ENCODE peak calls at places on chromosomes 1 and 21, in ten cellular contexts. C is HFF-Myc; L is thoracic aorta; B is pancreas; R is epithelial cell of esophagus; A is CD8-positive, alpha-beta T cell; U is breast epithelium; J is tibial nerve; T is AG09309; E is NB4. O is an unnamed sample.

GRCh38 chr1:47231314-47232186 is 475 bp downstream of the TAL1 start:
- DNase-seq in A (no peak), R (peak), C (no peak), U (no peak), T (no peak), J (peak), L (no peak), B (no peak), E (peak), O (peak)

GRCh38 chr1:228842094-228842775 is 107.0 kb downstream of the RHOU start:
- DNase-seq in U (no peak), C (peak), A (no peak), E (peak), B (peak), L (no peak), T (no peak), J (no peak), R (peak), O (peak)

GRCh38 chr1:201142854-201143725 is 11.2 kb downstream of the TMEM9 start:
- DNase-seq in E (no peak), L (no peak), R (no peak), A (no peak), J (no peak), U (no peak), T (no peak), C (no peak), B (no peak), O (no peak)

GRCh38 chr1:64470670-64471217 is 815 bp downstream of the CACHD1 start:
- DNase-seq in R (peak), B (peak), L (no peak), A (no peak), J (no peak), E (no peak), T (no peak), U (no peak), C (no peak), O (peak)

GRCh38 chr1:1630965-1631792 is 794 bp upstream of the MMP23B start:
- DNase-seq in R (no peak), C (no peak), U (no peak), B (no peak), L (no peak), A (no peak), T (no peak), J (peak), E (peak), O (no peak)

GRCh38 chr1:12657060-12657866 is 13.4 kb downstream of the AADACL4 start:
- DNase-seq in T (no peak), C (no peak), A (no peak), E (no peak), L (no peak), U (no peak), J (no peak), R (no peak), B (no peak), O (no peak)

GRCh38 chr1:179478370-179478769 is 97.4 kb downstream of the NPHS2 start:
- DNase-seq in T (no peak), B (no peak), R (no peak), U (no peak), E (no peak), J (no peak), A (no peak), C (no peak), L (no peak), O (no peak)

GRCh38 chr1:50156241-50157010 is 47.7 kb downstream of the ELAVL4 start:
- DNase-seq in E (no peak), R (peak), B (no peak), A (no peak), L (no peak), C (no peak), U (no peak), J (no peak), T (no peak), O (no peak)

GRCh38 chr1:181141431-181141910 is 53.0 kb downstream of the IER5 start:
- DNase-seq in U (no peak), R (peak), T (no peak), B (peak), C (no peak), J (no peak), L (peak), A (no peak), E (peak), O (no peak)

GRCh38 chr1:177448652-177449351 is 278.0 kb downstream of the BRINP2 start:
- DNase-seq in U (no peak), R (peak), E (no peak), C (no peak), B (no peak), J (no peak), L (no peak), A (no peak), T (no peak), O (no peak)

GRCh38 chr1:175191654-175192053 is 922 bp downstream of the KIAA0040 start:
- DNase-seq in J (peak), C (no peak), T (no peak), B (no peak), E (peak), U (no peak), A (no peak), R (peak), L (no peak), O (no peak)

GRCh38 chr21:46081022-46081861 is 16.7 kb upstream of the COL6A2 start:
- DNase-seq in B (no peak), J (no peak), R (no peak), E (no peak), U (peak), C (no peak), A (no peak), T (no peak), L (no peak), O (no peak)

GRCh38 chr21:43312751-43313169 is 114.2 kb downstream of the SIK1 start:
- DNase-seq in C (no peak), E (no peak), J (no peak), L (no peak), B (peak), T (no peak), A (no peak), U (no peak), R (no peak), O (peak)

GRCh38 chr1:231418741-231419107 is 3.4 kb downstream of the EGLN1 start:
- DNase-seq in L (no peak), R (peak), A (no peak), E (no peak), C (no peak), U (no peak), T (no peak), J (no peak), B (no peak), O (no peak)

GRCh38 chr1:156226116-156226538 is 13.3 kb downstream of the PMF1 start:
- DNase-seq in R (no peak), E (no peak), B (no peak), T (no peak), U (no peak), L (no peak), A (no peak), J (no peak), C (no peak), O (no peak)

GRCh38 chr1:156221986-156222692 is 9.3 kb downstream of the PMF1 start:
- DNase-seq in C (no peak), B (no peak), E (no peak), A (no peak), U (no peak), J (no peak), L (no peak), R (no peak), T (no peak), O (no peak)

GRCh38 chr1:156228501-156228900 is 13.5 kb upstream of the BGLAP start:
- DNase-seq in E (no peak), R (no peak), C (no peak), B (no peak), J (no peak), T (no peak), L (no peak), A (no peak), U (no peak), O (no peak)

GRCh38 chr1:156226782-156227181 is 14.0 kb downstream of the PMF1 start:
- DNase-seq in R (no peak), C (no peak), E (no peak), J (no peak), B (no peak), A (no peak), L (no peak), U (no peak), T (no peak), O (no peak)

GRCh38 chr1:156225677-156226014 is 12.8 kb downstream of the PMF1 start:
- DNase-seq in C (no peak), T (no peak), E (no peak), L (no peak), A (no peak), B (no peak), J (no peak), R (no peak), U (no peak), O (no peak)
- TF ChIP-seq CTCF in C (no peak), T (no peak), E (no peak), L (no peak), A (peak), B (no peak), J (no peak), R (no peak), U (no peak), O (no peak)

GRCh38 chr1:18953656-18954259 is 2.7 kb downstream of the IFFO2 start:
- DNase-seq in C (no peak), B (no peak), E (no peak), A (no peak), R (peak), L (no peak), U (peak), J (no peak), T (no peak), O (no peak)
- H3K4me3 ChIP-seq in C (peak), B (peak), E (no peak), A (peak), R (peak), L (peak), U (peak), J (no peak), T (no peak), O (no peak)

GRCh38 chr1:200133123-200133522 is 105.6 kb downstream of the NR5A2 start:
- DNase-seq in A (no peak), B (no peak), R (no peak), E (no peak), J (no peak), C (no peak), T (no peak), L (no peak), U (no peak), O (no peak)

GRCh38 chr1:200134116-200134515 is 106.6 kb downstream of the NR5A2 start:
- DNase-seq in E (no peak), B (no peak), A (no peak), R (peak), T (no peak), J (no peak), C (no peak), L (no peak), U (no peak), O (no peak)

GRCh38 chr1:200129480-200129879 is 102.0 kb downstream of the NR5A2 start:
- DNase-seq in T (no peak), L (no peak), B (no peak), E (no peak), C (no peak), R (no peak), A (no peak), J (no peak), U (no peak), O (no peak)

GRCh38 chr1:200130552-200130951 is 103.0 kb downstream of the NR5A2 start:
- DNase-seq in L (no peak), C (no peak), U (no peak), T (no peak), J (no peak), E (peak), A (no peak), B (no peak), R (peak), O (no peak)

DNA sequence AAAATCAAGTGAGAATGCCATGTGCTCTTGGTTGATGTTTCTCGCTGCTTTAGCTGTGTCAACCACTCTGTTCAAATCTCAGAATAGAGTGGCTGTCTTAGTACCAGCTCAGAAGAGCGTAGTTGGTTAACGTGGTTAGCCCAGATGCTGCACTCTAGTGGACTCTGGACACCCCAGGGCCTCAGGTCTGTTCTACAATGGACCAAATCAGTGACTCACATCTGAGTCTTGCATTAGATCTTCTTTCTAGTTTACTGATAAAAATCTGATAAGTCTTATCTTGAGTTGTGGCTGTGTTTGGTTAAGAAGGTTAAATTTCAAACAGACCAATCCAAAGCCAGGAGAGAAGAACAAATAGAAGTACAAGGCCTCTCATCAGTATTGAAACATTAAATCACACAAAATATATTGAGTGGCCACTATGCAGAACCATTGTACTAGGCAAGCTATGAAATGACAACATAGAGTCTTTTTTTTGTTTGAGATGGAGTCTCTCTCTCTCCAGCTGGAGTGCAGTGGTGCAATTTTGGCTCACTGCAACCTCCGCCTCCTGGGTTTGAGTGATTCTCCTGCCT is 104.1 kb downstream of the NR5A2 start:
- DNase-seq in U (no peak), E (peak), A (no peak), B (no peak), L (no peak), J (no peak), R (peak), C (no peak), T (no peak), O (peak)
- TF ChIP-seq CTCF in U (no peak), E (no peak), A (no peak), B (no peak), L (no peak), J (no peak), R (no peak), C (no peak), T (no peak), O (peak)

DNA sequence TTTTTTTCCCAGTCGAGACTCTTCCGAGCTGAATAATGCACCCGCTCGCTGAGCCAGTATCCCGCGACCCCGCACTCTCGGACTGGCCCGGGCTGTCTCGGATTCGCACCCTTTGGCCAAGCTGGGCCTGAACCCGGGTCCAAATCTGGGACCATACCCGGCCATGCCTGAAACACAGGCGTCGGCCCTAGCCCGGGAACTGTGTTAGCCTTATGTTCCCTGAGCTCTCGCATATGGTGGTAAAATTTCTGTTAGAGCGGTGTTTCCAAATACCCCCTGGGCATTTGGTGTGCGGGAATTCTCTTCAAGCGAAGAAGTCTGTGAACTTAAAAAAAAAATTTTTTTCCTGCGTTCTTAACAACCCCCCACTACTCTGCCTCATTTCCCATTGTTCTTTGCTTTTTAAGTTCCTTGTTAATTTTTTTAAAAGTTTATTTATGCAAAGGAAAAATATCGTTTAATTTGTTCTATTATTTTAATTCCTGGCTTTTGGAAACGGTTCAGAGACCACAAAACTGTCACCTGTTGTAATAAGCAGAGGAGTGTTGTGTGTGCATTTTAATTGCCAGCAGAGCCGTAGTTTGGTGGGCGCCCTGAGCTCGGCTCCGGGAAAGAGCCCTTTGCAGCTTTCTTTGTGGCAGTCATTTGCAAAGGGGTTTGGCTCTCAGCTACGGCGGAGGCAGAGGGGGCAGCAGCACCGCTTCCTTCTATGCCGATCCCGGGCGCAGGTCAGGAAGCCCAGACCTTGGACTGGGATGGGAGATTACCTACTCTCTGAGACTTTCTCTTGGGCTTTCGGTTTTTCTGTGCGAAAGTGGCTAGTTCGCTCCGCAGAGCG is 3.3 kb downstream of the RNF220 start:
- DNase-seq in A (no peak), T (no peak), B (no peak), U (no peak), L (no peak), J (no peak), E (no peak), R (no peak), C (no peak), O (no peak)
- H3K4me3 ChIP-seq in A (no peak), T (no peak), B (no peak), U (no peak), L (peak), J (peak), E (no peak), R (no peak), C (no peak), O (no peak)

O was measured in Caco-2.